ENCODE peak calls at places on chromosomes 7 and 10, in ten cellular contexts. One of them, this sample, is unnamed.

GRCh38 chr10:33071857-33072256 is 113.8 kb upstream of the ITGB1 start:
- DNase-seq in CD8-positive, alpha-beta memory T cell: no peak
- DNase-seq in Caco-2: peak
- DNase-seq in AG09309: no peak
- DNase-seq in bronchial epithelial cell: no peak
- DNase-seq in neural progenitor cell: peak
- DNase-seq in mammary epithelial cell: no peak
- DNase-seq in brain microvascular endothelial cell: no peak
- DNase-seq in AG10803: no peak
- DNase-seq in GM23248: no peak
- DNase-seq in this sample: no peak

GRCh38 chr10:104892879-104893278 is 251.8 kb downstream of the SORCS3 start:
- DNase-seq in CD8-positive, alpha-beta memory T cell: no peak
- DNase-seq in Caco-2: no peak
- DNase-seq in AG09309: no peak
- DNase-seq in bronchial epithelial cell: no peak
- DNase-seq in neural progenitor cell: no peak
- DNase-seq in mammary epithelial cell: no peak
- DNase-seq in brain microvascular endothelial cell: no peak
- DNase-seq in AG10803: no peak
- DNase-seq in GM23248: no peak
- DNase-seq in this sample: no peak

GRCh38 chr7:155458317-155459132 is 596 bp downstream of the EN2 start:
- DNase-seq in CD8-positive, alpha-beta memory T cell: no peak
- DNase-seq in Caco-2: peak
- DNase-seq in AG09309: no peak
- DNase-seq in bronchial epithelial cell: no peak
- DNase-seq in neural progenitor cell: peak
- DNase-seq in mammary epithelial cell: no peak
- DNase-seq in brain microvascular endothelial cell: no peak
- DNase-seq in AG10803: no peak
- DNase-seq in GM23248: peak
- DNase-seq in this sample: no peak

GRCh38 chr10:62885656-62886461 is 69.7 kb upstream of the EGR2 start:
- DNase-seq in CD8-positive, alpha-beta memory T cell: no peak
- DNase-seq in Caco-2: no peak
- DNase-seq in AG09309: no peak
- DNase-seq in bronchial epithelial cell: peak
- DNase-seq in neural progenitor cell: no peak
- DNase-seq in mammary epithelial cell: peak
- DNase-seq in brain microvascular endothelial cell: peak
- DNase-seq in AG10803: peak
- DNase-seq in GM23248: peak
- DNase-seq in this sample: peak

GRCh38 chr10:78321500-78321899 is 287.8 kb downstream of the RPS24 start:
- DNase-seq in CD8-positive, alpha-beta memory T cell: no peak
- DNase-seq in Caco-2: no peak
- DNase-seq in AG09309: no peak
- DNase-seq in bronchial epithelial cell: no peak
- DNase-seq in neural progenitor cell: no peak
- DNase-seq in mammary epithelial cell: no peak
- DNase-seq in brain microvascular endothelial cell: no peak
- DNase-seq in AG10803: no peak
- DNase-seq in GM23248: no peak
- DNase-seq in this sample: no peak

GRCh38 chr10:17854044-17854652 is 45.0 kb downstream of the MRC1 start:
- DNase-seq in CD8-positive, alpha-beta memory T cell: no peak
- DNase-seq in Caco-2: no peak
- DNase-seq in AG09309: no peak
- DNase-seq in bronchial epithelial cell: no peak
- DNase-seq in neural progenitor cell: no peak
- DNase-seq in mammary epithelial cell: no peak
- DNase-seq in brain microvascular endothelial cell: no peak
- DNase-seq in AG10803: no peak
- DNase-seq in GM23248: no peak
- DNase-seq in this sample: no peak

GRCh38 chr10:16674147-16674703 is 143.0 kb downstream of the RSU1 start:
- DNase-seq in CD8-positive, alpha-beta memory T cell: no peak
- DNase-seq in Caco-2: no peak
- DNase-seq in AG09309: no peak
- DNase-seq in bronchial epithelial cell: no peak
- DNase-seq in neural progenitor cell: no peak
- DNase-seq in mammary epithelial cell: no peak
- DNase-seq in brain microvascular endothelial cell: no peak
- DNase-seq in AG10803: no peak
- DNase-seq in GM23248: no peak
- DNase-seq in this sample: no peak

GRCh38 chr10:71399946-71400345 is 3.2 kb downstream of the CDH23 start:
- DNase-seq in CD8-positive, alpha-beta memory T cell: no peak
- DNase-seq in Caco-2: no peak
- DNase-seq in AG09309: no peak
- DNase-seq in bronchial epithelial cell: no peak
- DNase-seq in neural progenitor cell: no peak
- DNase-seq in mammary epithelial cell: no peak
- DNase-seq in brain microvascular endothelial cell: no peak
- DNase-seq in AG10803: no peak
- DNase-seq in GM23248: no peak
- DNase-seq in this sample: no peak

GRCh38 chr10:99782447-99783286 is at the start of gene ABCC2:
- DNase-seq in CD8-positive, alpha-beta memory T cell: no peak
- DNase-seq in Caco-2: peak
- DNase-seq in AG09309: no peak
- DNase-seq in bronchial epithelial cell: peak
- DNase-seq in neural progenitor cell: no peak
- DNase-seq in mammary epithelial cell: no peak
- DNase-seq in brain microvascular endothelial cell: no peak
- DNase-seq in AG10803: no peak
- DNase-seq in GM23248: no peak
- DNase-seq in this sample: no peak

GRCh38 chr7:7816084-7816483 is 97.7 kb upstream of the RPA3 start:
- DNase-seq in CD8-positive, alpha-beta memory T cell: peak
- DNase-seq in Caco-2: no peak
- DNase-seq in AG09309: no peak
- DNase-seq in bronchial epithelial cell: no peak
- DNase-seq in neural progenitor cell: no peak
- DNase-seq in mammary epithelial cell: no peak
- DNase-seq in brain microvascular endothelial cell: no peak
- DNase-seq in AG10803: no peak
- DNase-seq in GM23248: no peak
- DNase-seq in this sample: no peak
- H3K4me3 ChIP-seq in CD8-positive, alpha-beta memory T cell: peak
- H3K4me3 ChIP-seq in Caco-2: no peak
- H3K4me3 ChIP-seq in AG09309: no peak
- H3K4me3 ChIP-seq in bronchial epithelial cell: no peak
- H3K4me3 ChIP-seq in neural progenitor cell: no peak
- H3K4me3 ChIP-seq in mammary epithelial cell: no peak
- H3K4me3 ChIP-seq in brain microvascular endothelial cell: no peak
- H3K4me3 ChIP-seq in AG10803: no peak
- H3K4me3 ChIP-seq in GM23248: no peak
- H3K4me3 ChIP-seq in this sample: no peak

GRCh38 chr7:158495256-158495655 is 92.4 kb downstream of the PTPRN2 start:
- DNase-seq in CD8-positive, alpha-beta memory T cell: no peak
- DNase-seq in Caco-2: no peak
- DNase-seq in AG09309: no peak
- DNase-seq in bronchial epithelial cell: no peak
- DNase-seq in neural progenitor cell: peak
- DNase-seq in mammary epithelial cell: no peak
- DNase-seq in brain microvascular endothelial cell: no peak
- DNase-seq in AG10803: no peak
- DNase-seq in GM23248: no peak
- DNase-seq in this sample: no peak
- H3K4me3 ChIP-seq in CD8-positive, alpha-beta memory T cell: no peak
- H3K4me3 ChIP-seq in Caco-2: no peak
- H3K4me3 ChIP-seq in AG09309: no peak
- H3K4me3 ChIP-seq in bronchial epithelial cell: no peak
- H3K4me3 ChIP-seq in neural progenitor cell: peak
- H3K4me3 ChIP-seq in mammary epithelial cell: no peak
- H3K4me3 ChIP-seq in brain microvascular endothelial cell: no peak
- H3K4me3 ChIP-seq in AG10803: no peak
- H3K4me3 ChIP-seq in GM23248: no peak
- H3K4me3 ChIP-seq in this sample: no peak

DNA sequence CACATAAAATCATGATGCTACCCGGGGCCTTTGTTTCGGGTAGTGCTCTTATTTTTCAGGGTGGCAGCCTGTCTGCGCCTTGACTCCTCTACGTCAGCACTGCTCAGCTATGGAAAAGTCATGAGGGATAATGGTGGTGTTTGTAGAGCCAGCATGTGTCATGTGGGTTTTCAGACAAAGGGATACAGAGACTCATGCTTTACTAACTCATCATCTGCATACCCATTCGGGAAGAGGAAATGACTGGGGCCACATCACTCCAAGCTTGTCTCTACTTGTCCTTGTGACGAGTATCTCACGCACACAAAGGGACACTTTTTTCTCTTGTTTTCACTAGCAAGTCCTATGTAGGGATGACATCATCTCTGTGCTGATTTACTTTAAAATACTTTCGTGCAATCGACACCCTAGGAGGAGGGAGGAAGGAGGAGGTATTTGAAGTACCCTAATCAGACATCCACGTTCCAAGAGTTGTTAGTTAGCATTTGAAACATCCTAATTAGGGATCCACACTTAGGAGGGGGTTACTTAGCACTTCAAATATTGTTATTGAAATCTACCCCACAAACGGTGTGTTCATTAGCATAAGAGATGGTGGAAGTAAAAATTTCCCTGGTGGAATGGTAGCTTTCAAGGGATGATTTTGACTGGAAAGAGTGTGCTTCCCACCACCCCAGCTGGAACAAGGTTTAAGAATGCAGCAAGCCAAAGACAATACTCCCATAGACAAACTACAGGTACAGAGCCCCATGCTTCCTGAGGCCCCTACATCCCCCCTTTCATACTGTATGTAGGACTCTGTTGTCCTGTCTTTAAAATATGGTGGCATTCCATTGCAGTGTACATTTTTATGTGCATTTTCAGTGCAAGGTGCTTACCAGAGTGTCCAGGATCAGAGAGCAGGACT is 52.0 kb downstream of the THNSL1 start:
- DNase-seq in CD8-positive, alpha-beta memory T cell: no peak
- DNase-seq in Caco-2: no peak
- DNase-seq in AG09309: no peak
- DNase-seq in bronchial epithelial cell: peak
- DNase-seq in neural progenitor cell: no peak
- DNase-seq in mammary epithelial cell: peak
- DNase-seq in brain microvascular endothelial cell: peak
- DNase-seq in AG10803: peak
- DNase-seq in GM23248: peak
- DNase-seq in this sample: peak
- H3K4me3 ChIP-seq in CD8-positive, alpha-beta memory T cell: no peak
- H3K4me3 ChIP-seq in Caco-2: no peak
- H3K4me3 ChIP-seq in AG09309: no peak
- H3K4me3 ChIP-seq in bronchial epithelial cell: no peak
- H3K4me3 ChIP-seq in neural progenitor cell: no peak
- H3K4me3 ChIP-seq in mammary epithelial cell: no peak
- H3K4me3 ChIP-seq in brain microvascular endothelial cell: no peak
- H3K4me3 ChIP-seq in AG10803: no peak
- H3K4me3 ChIP-seq in GM23248: no peak
- H3K4me3 ChIP-seq in this sample: no peak

GRCh38 chr10:93026072-93026471 is 34.5 kb upstream of the CYP26C1 start:
- DNase-seq in CD8-positive, alpha-beta memory T cell: no peak
- DNase-seq in Caco-2: no peak
- DNase-seq in AG09309: no peak
- DNase-seq in bronchial epithelial cell: peak
- DNase-seq in neural progenitor cell: no peak
- DNase-seq in mammary epithelial cell: no peak
- DNase-seq in brain microvascular endothelial cell: no peak
- DNase-seq in AG10803: no peak
- DNase-seq in GM23248: no peak
- DNase-seq in this sample: no peak

GRCh38 chr10:93028881-93029280 is 31.7 kb upstream of the CYP26C1 start:
- DNase-seq in CD8-positive, alpha-beta memory T cell: no peak
- DNase-seq in Caco-2: no peak
- DNase-seq in AG09309: no peak
- DNase-seq in bronchial epithelial cell: peak
- DNase-seq in neural progenitor cell: no peak
- DNase-seq in mammary epithelial cell: peak
- DNase-seq in brain microvascular endothelial cell: peak
- DNase-seq in AG10803: peak
- DNase-seq in GM23248: peak
- DNase-seq in this sample: peak

GRCh38 chr10:93027508-93027907 is 33.1 kb upstream of the CYP26C1 start:
- DNase-seq in CD8-positive, alpha-beta memory T cell: no peak
- DNase-seq in Caco-2: no peak
- DNase-seq in AG09309: no peak
- DNase-seq in bronchial epithelial cell: no peak
- DNase-seq in neural progenitor cell: no peak
- DNase-seq in mammary epithelial cell: no peak
- DNase-seq in brain microvascular endothelial cell: no peak
- DNase-seq in AG10803: no peak
- DNase-seq in GM23248: no peak
- DNase-seq in this sample: no peak

GRCh38 chr10:93023013-93023650 is 37.5 kb upstream of the CYP26C1 start:
- DNase-seq in CD8-positive, alpha-beta memory T cell: no peak
- DNase-seq in Caco-2: no peak
- DNase-seq in AG09309: no peak
- DNase-seq in bronchial epithelial cell: no peak
- DNase-seq in neural progenitor cell: no peak
- DNase-seq in mammary epithelial cell: no peak
- DNase-seq in brain microvascular endothelial cell: no peak
- DNase-seq in AG10803: no peak
- DNase-seq in GM23248: no peak
- DNase-seq in this sample: no peak
- H3K4me3 ChIP-seq in CD8-positive, alpha-beta memory T cell: no peak
- H3K4me3 ChIP-seq in Caco-2: no peak
- H3K4me3 ChIP-seq in AG09309: no peak
- H3K4me3 ChIP-seq in bronchial epithelial cell: no peak
- H3K4me3 ChIP-seq in neural progenitor cell: no peak
- H3K4me3 ChIP-seq in mammary epithelial cell: no peak
- H3K4me3 ChIP-seq in brain microvascular endothelial cell: no peak
- H3K4me3 ChIP-seq in AG10803: no peak
- H3K4me3 ChIP-seq in GM23248: no peak
- H3K4me3 ChIP-seq in this sample: no peak

GRCh38 chr10:50909334-50910014 is 24.0 kb upstream of the A1CF start:
- DNase-seq in CD8-positive, alpha-beta memory T cell: no peak
- DNase-seq in Caco-2: no peak
- DNase-seq in AG09309: no peak
- DNase-seq in bronchial epithelial cell: no peak
- DNase-seq in neural progenitor cell: no peak
- DNase-seq in mammary epithelial cell: no peak
- DNase-seq in brain microvascular endothelial cell: no peak
- DNase-seq in AG10803: no peak
- DNase-seq in GM23248: no peak
- DNase-seq in this sample: no peak
- H3K4me3 ChIP-seq in CD8-positive, alpha-beta memory T cell: no peak
- H3K4me3 ChIP-seq in Caco-2: no peak
- H3K4me3 ChIP-seq in AG09309: no peak
- H3K4me3 ChIP-seq in bronchial epithelial cell: no peak
- H3K4me3 ChIP-seq in neural progenitor cell: no peak
- H3K4me3 ChIP-seq in mammary epithelial cell: no peak
- H3K4me3 ChIP-seq in brain microvascular endothelial cell: no peak
- H3K4me3 ChIP-seq in AG10803: no peak
- H3K4me3 ChIP-seq in GM23248: no peak
- H3K4me3 ChIP-seq in this sample: no peak